ENCODE peak calls at places on chromosome 6, in six cellular contexts. One of them, this sample, is unnamed.

GRCh38 chr6:159169193-159169555 is at the start of gene FNDC1:
- DNase-seq in CD8-positive, alpha-beta T cell: peak
- DNase-seq in activated naive CD8-positive, alpha-beta T cell treated with anti-CD3 and anti-CD28 coated beads, Interleukin-2, amount 50 U/mL, for 24 hours: peak
- DNase-seq in SW 1271: peak
- DNase-seq in fibroblast of pulmonary artery: no peak
- DNase-seq in HEK293T: peak
- DNase-seq in this sample: no peak

GRCh38 chr6:44269921-44270525 is at the start of gene TMEM151B:
- DNase-seq in CD8-positive, alpha-beta T cell: peak
- DNase-seq in activated naive CD8-positive, alpha-beta T cell treated with anti-CD3 and anti-CD28 coated beads, Interleukin-2, amount 50 U/mL, for 24 hours: no peak
- DNase-seq in SW 1271: no peak
- DNase-seq in fibroblast of pulmonary artery: no peak
- DNase-seq in HEK293T: no peak
- DNase-seq in this sample: peak

GRCh38 chr6:29516108-29516507 is 28.4 kb upstream of the MAS1L start:
- DNase-seq in CD8-positive, alpha-beta T cell: no peak
- DNase-seq in activated naive CD8-positive, alpha-beta T cell treated with anti-CD3 and anti-CD28 coated beads, Interleukin-2, amount 50 U/mL, for 24 hours: peak
- DNase-seq in SW 1271: peak
- DNase-seq in fibroblast of pulmonary artery: peak
- DNase-seq in HEK293T: peak
- DNase-seq in this sample: no peak

GRCh38 chr6:2732503-2733089 is 18.1 kb downstream of the MYLK4 start:
- DNase-seq in CD8-positive, alpha-beta T cell: no peak
- DNase-seq in activated naive CD8-positive, alpha-beta T cell treated with anti-CD3 and anti-CD28 coated beads, Interleukin-2, amount 50 U/mL, for 24 hours: no peak
- DNase-seq in SW 1271: no peak
- DNase-seq in fibroblast of pulmonary artery: no peak
- DNase-seq in HEK293T: no peak
- DNase-seq in this sample: no peak

GRCh38 chr6:69816017-69816416 is 19.2 kb upstream of the LMBRD1 start:
- DNase-seq in CD8-positive, alpha-beta T cell: no peak
- DNase-seq in activated naive CD8-positive, alpha-beta T cell treated with anti-CD3 and anti-CD28 coated beads, Interleukin-2, amount 50 U/mL, for 24 hours: no peak
- DNase-seq in SW 1271: no peak
- DNase-seq in fibroblast of pulmonary artery: no peak
- DNase-seq in HEK293T: no peak
- DNase-seq in this sample: no peak

GRCh38 chr6:51704932-51705540 is 382.4 kb downstream of the PKHD1 start:
- DNase-seq in CD8-positive, alpha-beta T cell: no peak
- DNase-seq in activated naive CD8-positive, alpha-beta T cell treated with anti-CD3 and anti-CD28 coated beads, Interleukin-2, amount 50 U/mL, for 24 hours: no peak
- DNase-seq in SW 1271: no peak
- DNase-seq in fibroblast of pulmonary artery: no peak
- DNase-seq in HEK293T: no peak
- DNase-seq in this sample: no peak

GRCh38 chr6:169328112-169328801 is 74.6 kb upstream of the THBS2 start:
- DNase-seq in CD8-positive, alpha-beta T cell: no peak
- DNase-seq in activated naive CD8-positive, alpha-beta T cell treated with anti-CD3 and anti-CD28 coated beads, Interleukin-2, amount 50 U/mL, for 24 hours: no peak
- DNase-seq in SW 1271: no peak
- DNase-seq in fibroblast of pulmonary artery: peak
- DNase-seq in HEK293T: no peak
- DNase-seq in this sample: no peak

GRCh38 chr6:169345198-169345597 is 91.6 kb upstream of the THBS2 start:
- DNase-seq in CD8-positive, alpha-beta T cell: no peak
- DNase-seq in activated naive CD8-positive, alpha-beta T cell treated with anti-CD3 and anti-CD28 coated beads, Interleukin-2, amount 50 U/mL, for 24 hours: no peak
- DNase-seq in SW 1271: no peak
- DNase-seq in fibroblast of pulmonary artery: peak
- DNase-seq in HEK293T: no peak
- DNase-seq in this sample: no peak

GRCh38 chr6:140774080-140774505 is 1358.6 kb upstream of the GJE1 start:
- DNase-seq in CD8-positive, alpha-beta T cell: no peak
- DNase-seq in activated naive CD8-positive, alpha-beta T cell treated with anti-CD3 and anti-CD28 coated beads, Interleukin-2, amount 50 U/mL, for 24 hours: no peak
- DNase-seq in SW 1271: peak
- DNase-seq in fibroblast of pulmonary artery: peak
- DNase-seq in HEK293T: peak
- DNase-seq in this sample: peak

GRCh38 chr6:56223995-56224394 is 23.4 kb downstream of the COL21A1 start:
- DNase-seq in CD8-positive, alpha-beta T cell: no peak
- DNase-seq in activated naive CD8-positive, alpha-beta T cell treated with anti-CD3 and anti-CD28 coated beads, Interleukin-2, amount 50 U/mL, for 24 hours: no peak
- DNase-seq in SW 1271: no peak
- DNase-seq in fibroblast of pulmonary artery: no peak
- DNase-seq in HEK293T: no peak
- DNase-seq in this sample: no peak

GRCh38 chr6:101588343-101588742 is 194.8 kb downstream of the GRIK2 start:
- DNase-seq in CD8-positive, alpha-beta T cell: no peak
- DNase-seq in activated naive CD8-positive, alpha-beta T cell treated with anti-CD3 and anti-CD28 coated beads, Interleukin-2, amount 50 U/mL, for 24 hours: no peak
- DNase-seq in SW 1271: no peak
- DNase-seq in fibroblast of pulmonary artery: no peak
- DNase-seq in HEK293T: no peak
- DNase-seq in this sample: no peak

This sample was measured in NCI-H146.